ENCODE peak calls at places on chromosomes 7 and 10, in ten cellular contexts. Q, Z, H, Y, O, T, L, I, A and E are unnamed samples.

GRCh38 chr10:43236176-43236850 is 30.6 kb downstream of the RASGEF1A start:
- DNase-seq in Q (no peak), Z (no peak), H (no peak), Y (no peak), O (no peak), T (no peak), L (no peak), I (peak), A (no peak), E (no peak)

GRCh38 chr7:51111256-51111655 is 205.4 kb downstream of the COBL start:
- DNase-seq in Q (no peak), Z (no peak), H (no peak), Y (no peak), O (no peak), T (no peak), L (no peak), I (no peak), A (no peak), E (peak)

GRCh38 chr7:28503396-28503795 is 91.1 kb downstream of the CREB5 start:
- DNase-seq in Q (no peak), Z (no peak), H (no peak), Y (no peak), O (peak), T (peak), L (no peak), I (no peak), A (no peak), E (no peak)

GRCh38 chr10:129042747-129043146 is 424.3 kb upstream of the MGMT start:
- DNase-seq in Q (no peak), Z (no peak), H (no peak), Y (no peak), O (no peak), T (no peak), L (no peak), I (no peak), A (no peak), E (no peak)

GRCh38 chr7:124762611-124763143 is 2.9 kb downstream of the GPR37 start:
- DNase-seq in Q (no peak), Z (no peak), H (no peak), Y (no peak), O (no peak), T (no peak), L (no peak), I (no peak), A (no peak), E (peak)

GRCh38 chr10:21173964-21174669 is 277.0 kb upstream of the NEBL start:
- DNase-seq in Q (peak), Z (peak), H (no peak), Y (peak), O (peak), T (peak), L (no peak), I (peak), A (no peak), E (no peak)

GRCh38 chr7:158125091-158125490 is 462.5 kb downstream of the PTPRN2 start:
- DNase-seq in Q (no peak), Z (no peak), H (no peak), Y (no peak), O (no peak), T (no peak), L (no peak), I (peak), A (no peak), E (no peak)

GRCh38 chr7:95527033-95527775 is 41.5 kb downstream of the ASB4 start:
- DNase-seq in Q (peak), Z (peak), H (peak), Y (peak), O (peak), T (peak), L (peak), I (peak), A (peak), E (no peak)

GRCh38 chr7:32079530-32079929 is 9.3 kb upstream of the PDE1C start:
- DNase-seq in Q (no peak), Z (no peak), H (no peak), Y (no peak), O (no peak), T (no peak), L (no peak), I (no peak), A (no peak), E (peak)

GRCh38 chr10:97149065-97149680 is 36.6 kb downstream of the SLIT1 start:
- DNase-seq in Q (no peak), Z (no peak), H (no peak), Y (no peak), O (no peak), T (no peak), L (no peak), I (peak), A (no peak), E (no peak)

GRCh38 chr7:774161-775109 is 47.4 kb upstream of the PRKAR1B start:
- DNase-seq in Q (peak), Z (peak), H (no peak), Y (peak), O (peak), T (peak), L (no peak), I (peak), A (peak), E (no peak)

GRCh38 chr10:114547466-114547865 is 110.6 kb downstream of the ABLIM1 start:
- DNase-seq in Q (no peak), Z (no peak), H (no peak), Y (no peak), O (no peak), T (no peak), L (no peak), I (no peak), A (no peak), E (no peak)

GRCh38 chr7:1741751-1742554 is 71.9 kb downstream of the ELFN1 start:
- DNase-seq in Q (no peak), Z (peak), H (no peak), Y (no peak), O (no peak), T (no peak), L (peak), I (no peak), A (peak), E (no peak)

GRCh38 chr10:88899886-88900285 is 19.8 kb downstream of the STAMBPL1 start:
- DNase-seq in Q (no peak), Z (no peak), H (no peak), Y (no peak), O (no peak), T (no peak), L (no peak), I (no peak), A (no peak), E (no peak)